ENCODE peak calls at places on chromosomes 12 and 14, in five cellular contexts. K is H54, P is prostate gland, I is esophagus squamous epithelium, C is uterus. M is an unnamed sample.

GRCh38 chr14:94392510-94392935 is 4.1 kb upstream of the SERPINA1 start:
- DNase-seq in K (no peak), P (no peak), I (no peak), C (no peak), M (no peak)

GRCh38 chr14:102944448-102945330 is 22.2 kb downstream of the AMN start:
- DNase-seq in K (no peak), P (no peak), I (no peak), C (no peak), M (no peak)

GRCh38 chr12:40911676-40912075 is 219.4 kb downstream of the CNTN1 start:
- DNase-seq in K (no peak), P (no peak), I (no peak), C (no peak), M (no peak)

GRCh38 chr12:57454566-57455373 is at the start of gene INHBE:
- DNase-seq in K (no peak), P (no peak), I (no peak), C (no peak), M (no peak)

GRCh38 chr12:89183985-89184435 is 168.3 kb downstream of the DUSP6 start:
- DNase-seq in K (no peak), P (no peak), I (no peak), C (peak), M (peak)

GRCh38 chr14:46279776-46280175 is 371.8 kb downstream of the RPL10L start:
- DNase-seq in K (no peak), P (no peak), I (no peak), C (no peak), M (no peak)

GRCh38 chr12:50120953-50121352 is 8.9 kb downstream of the COX14 start:
- DNase-seq in K (no peak), P (no peak), I (no peak), C (no peak), M (peak)

GRCh38 chr12:11264501-11264900 is 5.0 kb downstream of the PRB3 start:
- DNase-seq in K (no peak), P (no peak), I (no peak), C (no peak), M (no peak)

GRCh38 chr12:96257550-96258392 is 63.6 kb downstream of the ELK3 start:
- DNase-seq in K (no peak), P (no peak), I (no peak), C (no peak), M (no peak)

GRCh38 chr14:29926228-29926627 is 1.4 kb downstream of the PRKD1 start:
- DNase-seq in K (no peak), P (peak), I (no peak), C (no peak), M (no peak)

GRCh38 chr14:56694609-56695008 is 115.0 kb downstream of the TMEM260 start:
- DNase-seq in K (no peak), P (no peak), I (no peak), C (no peak), M (no peak)

GRCh38 chr12:116532428-116532827 is 26.8 kb upstream of the MAP1LC3B2 start:
- DNase-seq in K (no peak), P (no peak), I (no peak), C (no peak), M (no peak)

GRCh38 chr14:70425349-70425748 is 8.5 kb upstream of the SYNJ2BP start:
- DNase-seq in K (no peak), P (no peak), I (no peak), C (no peak), M (no peak)

GRCh38 chr12:68367136-68367535 is 35.0 kb upstream of the MDM1 start:
- DNase-seq in K (no peak), P (no peak), I (no peak), C (no peak), M (no peak)

GRCh38 chr14:89563503-89563902 is 146.5 kb upstream of the FOXN3 start:
- DNase-seq in K (no peak), P (no peak), I (no peak), C (no peak), M (no peak)

GRCh38 chr12:131578828-131579227 is 132.1 kb upstream of the SFSWAP start:
- DNase-seq in K (no peak), P (no peak), I (no peak), C (no peak), M (no peak)

GRCh38 chr12:912466-913235 is 36.8 kb downstream of the RAD52 start:
- DNase-seq in K (no peak), P (no peak), I (no peak), C (no peak), M (no peak)

GRCh38 chr12:56130876-56131275 is 2.8 kb downstream of the ESYT1 start:
- DNase-seq in K (no peak), P (no peak), I (no peak), C (no peak), M (no peak)

GRCh38 chr12:51819851-51820720 is 28.4 kb downstream of the FIGNL2 start:
- DNase-seq in K (no peak), P (peak), I (no peak), C (peak), M (peak)

GRCh38 chr12:12172106-12172511 is 94.7 kb downstream of the LRP6 start:
- DNase-seq in K (no peak), P (peak), I (no peak), C (no peak), M (no peak)

GRCh38 chr14:60161176-60162107 is 3.8 kb downstream of the DHRS7 start:
- DNase-seq in K (no peak), P (peak), I (no peak), C (no peak), M (no peak)

GRCh38 chr14:69376439-69376838 is 21.7 kb downstream of the ERH start:
- DNase-seq in K (no peak), P (no peak), I (no peak), C (no peak), M (no peak)

GRCh38 chr14:66174453-66174891 is 311.7 kb upstream of the CCDC196 start:
- DNase-seq in K (no peak), P (no peak), I (no peak), C (no peak), M (no peak)

GRCh38 chr14:100593751-100594624 is 6.8 kb upstream of the BEGAIN start:
- DNase-seq in K (no peak), P (no peak), I (no peak), C (no peak), M (no peak)

GRCh38 chr12:118958520-118958919 is 22.8 kb upstream of the SRRM4 start:
- DNase-seq in K (no peak), P (no peak), I (no peak), C (no peak), M (no peak)

GRCh38 chr14:34713681-34714319 is 593 bp downstream of the CFL2 start:
- DNase-seq in K (no peak), P (peak), I (no peak), C (peak), M (no peak)

GRCh38 chr12:104462931-104463339 is 6.2 kb downstream of the CHST11 start:
- DNase-seq in K (no peak), P (no peak), I (no peak), C (no peak), M (no peak)

GRCh38 chr12:72901685-72902084 is 629.5 kb downstream of the TRHDE start:
- DNase-seq in K (no peak), P (no peak), I (no peak), C (no peak), M (no peak)

GRCh38 chr12:108589028-108589839 is 8.7 kb downstream of the TMEM119 start:
- DNase-seq in K (no peak), P (no peak), I (no peak), C (peak), M (no peak)

GRCh38 chr12:124747426-124748161 is 116.1 kb downstream of the SCARB1 start:
- DNase-seq in K (peak), P (no peak), I (no peak), C (no peak), M (no peak)

GRCh38 chr12:62978768-62979167 is 43.8 kb upstream of the PPM1H start:
- DNase-seq in K (no peak), P (no peak), I (no peak), C (no peak), M (no peak)

GRCh38 chr12:47935196-47935595 is 28.2 kb upstream of the TMEM106C start:
- DNase-seq in K (no peak), P (no peak), I (no peak), C (peak), M (no peak)

GRCh38 chr12:56158926-56159461 is 835 bp downstream of the MYL6 start:
- DNase-seq in K (no peak), P (peak), I (peak), C (peak), M (peak)

GRCh38 chr14:89755816-89756215 is 198.7 kb downstream of the EFCAB11 start:
- DNase-seq in K (no peak), P (no peak), I (no peak), C (peak), M (no peak)

GRCh38 chr14:68649461-68650189 is 143.2 kb downstream of the ZFP36L1 start:
- DNase-seq in K (no peak), P (no peak), I (no peak), C (no peak), M (no peak)

GRCh38 chr12:18368594-18368993 is 107.3 kb downstream of the PIK3C2G start:
- DNase-seq in K (no peak), P (no peak), I (no peak), C (no peak), M (no peak)

GRCh38 chr12:104956870-104957301 is 1.2 kb downstream of the SLC41A2 start:
- DNase-seq in K (no peak), P (no peak), I (no peak), C (no peak), M (no peak)

GRCh38 chr12:79775355-79776073 is 84.8 kb upstream of the PAWR start:
- DNase-seq in K (no peak), P (no peak), I (no peak), C (no peak), M (no peak)

GRCh38 chr12:116638376-116638775 is 79.2 kb downstream of the MAP1LC3B2 start:
- DNase-seq in K (no peak), P (no peak), I (no peak), C (no peak), M (no peak)

DNA sequence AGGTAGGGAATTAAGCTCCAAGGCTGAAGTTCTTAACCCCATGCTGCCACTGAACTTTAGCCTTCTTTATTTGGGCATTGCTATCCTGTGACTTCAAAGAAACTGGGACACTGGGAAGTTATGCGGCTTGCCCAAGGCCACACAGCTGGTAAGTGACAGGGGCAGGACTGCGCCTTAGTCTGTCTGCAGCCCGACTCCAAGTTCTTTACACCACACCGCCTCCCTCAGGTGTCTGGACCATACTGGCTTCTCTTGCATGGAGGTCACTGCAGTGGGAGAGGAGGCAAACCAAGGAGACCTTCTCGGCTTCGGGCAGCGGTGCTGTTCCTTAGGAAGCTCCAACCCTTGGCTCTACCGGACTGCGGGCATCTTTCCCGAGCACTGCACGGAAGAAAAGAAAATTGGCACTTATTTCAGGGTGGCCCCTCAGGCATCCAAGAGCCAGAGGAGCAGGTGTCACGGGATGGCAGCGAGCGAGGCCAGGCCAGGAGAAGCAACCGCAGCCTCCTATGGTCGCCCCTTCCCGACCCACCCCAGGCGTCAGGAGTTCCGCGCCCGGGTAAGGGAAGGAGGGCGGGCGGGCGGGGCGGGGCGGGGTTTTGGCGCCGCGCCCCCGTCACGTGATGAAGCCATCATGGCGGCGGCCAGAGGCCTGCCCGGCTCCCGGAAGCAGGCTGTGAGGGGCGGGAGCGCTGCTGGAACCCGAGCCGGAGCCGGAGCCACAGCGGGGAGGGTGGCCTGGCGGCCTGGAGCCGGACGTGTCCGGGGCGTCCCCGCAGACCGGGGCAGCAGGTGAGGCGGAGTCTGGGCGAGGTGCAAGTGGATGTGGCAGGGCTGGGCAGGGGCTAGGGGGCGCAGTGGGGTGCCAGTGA is 16.4 kb upstream of the ESPL1 start:
- DNase-seq in K (peak), P (peak), I (no peak), C (peak), M (peak)
- TF ChIP-seq POLR2A in K (peak), P (peak), I (no peak), C (peak), M (no peak)

DNA sequence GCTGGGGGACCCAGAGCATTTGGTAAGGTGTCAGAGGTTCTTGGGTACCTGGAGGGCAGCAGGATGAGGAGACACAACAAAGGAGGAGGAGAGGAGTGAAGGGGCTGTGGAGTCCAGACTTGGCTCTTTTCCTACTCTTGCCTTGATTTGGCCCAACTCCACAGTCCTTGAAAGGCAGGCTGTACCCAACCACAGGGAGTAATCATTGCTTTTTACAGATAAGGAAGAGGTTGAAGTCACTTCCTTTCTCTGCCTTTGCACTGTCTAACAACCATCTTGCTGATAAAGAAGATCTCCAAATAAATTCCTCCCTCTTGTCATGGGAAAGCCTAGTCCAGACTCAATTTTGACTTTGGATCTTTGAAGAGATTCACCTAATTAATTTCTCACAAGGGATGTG is 226.8 kb upstream of the HMGA2 start:
- DNase-seq in K (no peak), P (no peak), I (no peak), C (no peak), M (no peak)
- TF ChIP-seq POLR2A in K (no peak), P (no peak), I (no peak), C (no peak), M (no peak)

DNA sequence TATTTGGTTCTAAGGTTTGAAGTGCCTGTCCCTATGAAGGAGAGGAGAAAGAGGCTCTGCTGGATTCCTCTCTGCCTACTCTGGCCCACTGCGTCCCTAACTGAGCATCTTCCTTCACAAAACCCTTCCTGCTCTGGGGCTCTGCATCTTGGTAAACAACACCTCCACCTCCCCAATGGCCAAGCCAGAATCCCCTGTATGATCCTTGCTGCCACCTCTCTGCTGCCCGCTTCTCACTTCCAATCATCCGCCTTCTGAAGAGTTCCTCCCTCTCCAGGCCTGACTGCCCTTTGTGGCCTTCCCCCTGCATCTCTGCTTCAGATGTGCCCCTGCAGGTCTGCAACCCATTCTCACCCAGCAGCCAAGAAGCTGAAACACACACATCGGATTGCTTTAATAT is 110.6 kb upstream of the RPH3A start:
- DNase-seq in K (no peak), P (no peak), I (no peak), C (no peak), M (no peak)
- TF ChIP-seq POLR2A in K (no peak), P (no peak), I (no peak), C (no peak), M (no peak)

DNA sequence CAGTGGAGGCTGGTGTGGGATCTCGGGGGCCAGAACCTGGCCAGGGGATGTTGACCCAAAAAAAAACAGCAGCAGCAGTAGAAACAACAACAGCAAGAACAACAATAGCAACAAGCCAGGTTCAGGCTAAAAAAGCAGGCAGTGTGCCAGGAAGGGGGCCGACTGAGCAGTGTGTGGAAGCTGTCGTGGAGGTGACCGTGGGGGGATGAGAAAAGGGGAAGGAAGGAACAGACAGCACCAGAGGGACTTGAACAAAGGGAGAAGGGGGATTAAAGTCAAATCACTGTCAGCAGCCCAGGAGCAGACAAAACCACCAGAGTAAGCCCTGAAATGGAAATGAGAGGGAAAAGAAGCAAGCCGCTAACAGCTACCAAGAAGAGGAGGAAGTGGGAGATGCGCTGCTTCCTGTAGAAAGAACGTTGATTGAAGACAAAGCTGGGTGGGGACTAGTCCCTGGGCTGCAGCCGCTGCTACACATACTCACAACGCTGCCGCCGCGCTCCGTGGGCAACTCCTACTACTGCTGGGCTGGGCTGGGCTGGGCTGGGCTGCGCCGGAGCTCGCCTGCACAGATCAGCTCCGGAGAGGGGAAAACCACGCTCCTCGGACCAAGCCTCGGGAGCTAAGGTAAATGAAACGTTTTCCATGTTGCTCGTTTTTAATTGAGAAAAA is at the start of gene GNG2:
- DNase-seq in K (peak), P (peak), I (peak), C (peak), M (peak)
- TF ChIP-seq POLR2A in K (peak), P (peak), I (no peak), C (peak), M (no peak)

M was measured in breast epithelium.